ENCODE peak calls at places on chromosomes 1 and 21, in eight cellular contexts. T is WERI-Rb-1, R is MM.1S, P is pancreas, H is ovary, G is ascending aorta, A is heart right ventricle, M is spleen. N is an unnamed sample. For H3K36me3, the result is how much of the 10 kb centered on the place peaks cover.

GRCh38 chr1:223815865-223816264 is 29.9 kb downstream of the TP53BP2 start:
- DNase-seq in T (no peak), R (no peak), P (no peak), H (no peak), G (no peak), A (no peak), M (no peak), N (no peak)

GRCh38 chr1:174692313-174692712 is 244.5 kb downstream of the GPR52 start:
- DNase-seq in T (no peak), R (no peak), P (no peak), H (no peak), G (no peak), A (no peak), M (no peak), N (no peak)

GRCh38 chr1:186978596-186979556 is 150.1 kb downstream of the PLA2G4A start:
- DNase-seq in T (no peak), R (no peak), P (no peak), H (no peak), G (no peak), A (no peak), M (no peak), N (no peak)

GRCh38 chr1:192913683-192914082 is 104.8 kb downstream of the RGS2 start:
- DNase-seq in T (no peak), R (no peak), P (no peak), H (peak), G (no peak), A (no peak), M (no peak), N (no peak)

GRCh38 chr21:24995206-24995605 is 612.1 kb downstream of the MRPL39 start:
- DNase-seq in T (no peak), R (no peak), P (no peak), H (no peak), G (no peak), A (no peak), M (no peak), N (no peak)

GRCh38 chr1:154970631-154971340 is at the start of gene SHC1:
- DNase-seq in T (peak), R (peak), P (peak), H (peak), G (peak), A (peak), M (peak), N (peak)

GRCh38 chr1:115090547-115090946 is 1.2 kb upstream of the TSPAN2 start:
- DNase-seq in T (no peak), R (no peak), P (no peak), H (no peak), G (no peak), A (peak), M (no peak), N (peak)

GRCh38 chr1:59043796-59044195 is 253.1 kb upstream of the FGGY start:
- DNase-seq in T (no peak), R (no peak), P (no peak), H (peak), G (no peak), A (peak), M (no peak), N (no peak)

GRCh38 chr1:194731025-194731424 is 1544.6 kb upstream of the B3GALT2 start:
- DNase-seq in T (no peak), R (no peak), P (no peak), H (no peak), G (no peak), A (no peak), M (no peak), N (no peak)

GRCh38 chr1:239840327-239840726 is 251.4 kb upstream of the FMN2 start:
- DNase-seq in T (no peak), R (no peak), P (no peak), H (no peak), G (no peak), A (no peak), M (no peak), N (no peak)
- TF ChIP-seq CTCF in T (no peak), R (no peak), P (no peak), H (no peak), G (no peak), A (no peak), M (no peak), N (no peak)

GRCh38 chr21:21631961-21632360 is 633.8 kb downstream of the NCAM2 start:
- DNase-seq in T (no peak), R (no peak), P (no peak), H (no peak), G (no peak), A (peak), M (no peak), N (no peak)
- H3K27ac ChIP-seq in T (no peak), R (no peak), P (no peak), H (no peak), G (no peak), A (no peak), M (no peak), N (no peak)

DNA sequence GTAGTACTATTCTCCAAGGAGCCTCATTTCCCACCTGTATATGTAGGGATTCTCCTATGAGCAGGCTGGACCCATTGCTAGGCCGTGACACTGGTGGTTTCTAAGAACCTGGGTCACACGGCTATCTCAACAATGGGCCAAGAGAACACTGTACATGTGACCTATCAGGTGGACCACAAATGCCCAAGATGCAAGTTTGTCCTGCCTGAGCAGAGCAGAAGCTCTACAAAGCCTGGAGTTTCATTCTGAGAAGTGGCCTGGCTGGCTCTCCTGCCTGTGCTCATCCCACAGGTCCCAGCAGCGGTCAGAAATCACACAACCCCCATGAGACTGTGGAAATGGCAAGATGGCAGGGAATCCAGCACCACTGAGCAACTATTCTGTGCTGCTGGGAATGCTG is 17.2 kb downstream of the THEMIS2 start:
- DNase-seq in T (no peak), R (no peak), P (no peak), H (no peak), G (no peak), A (no peak), M (no peak), N (no peak)
- H3K36me3 ChIP-seq in T (half or more), R (under half), P (under half), H (under half), G (under half), A (under half), M (under half), N (under half)

DNA sequence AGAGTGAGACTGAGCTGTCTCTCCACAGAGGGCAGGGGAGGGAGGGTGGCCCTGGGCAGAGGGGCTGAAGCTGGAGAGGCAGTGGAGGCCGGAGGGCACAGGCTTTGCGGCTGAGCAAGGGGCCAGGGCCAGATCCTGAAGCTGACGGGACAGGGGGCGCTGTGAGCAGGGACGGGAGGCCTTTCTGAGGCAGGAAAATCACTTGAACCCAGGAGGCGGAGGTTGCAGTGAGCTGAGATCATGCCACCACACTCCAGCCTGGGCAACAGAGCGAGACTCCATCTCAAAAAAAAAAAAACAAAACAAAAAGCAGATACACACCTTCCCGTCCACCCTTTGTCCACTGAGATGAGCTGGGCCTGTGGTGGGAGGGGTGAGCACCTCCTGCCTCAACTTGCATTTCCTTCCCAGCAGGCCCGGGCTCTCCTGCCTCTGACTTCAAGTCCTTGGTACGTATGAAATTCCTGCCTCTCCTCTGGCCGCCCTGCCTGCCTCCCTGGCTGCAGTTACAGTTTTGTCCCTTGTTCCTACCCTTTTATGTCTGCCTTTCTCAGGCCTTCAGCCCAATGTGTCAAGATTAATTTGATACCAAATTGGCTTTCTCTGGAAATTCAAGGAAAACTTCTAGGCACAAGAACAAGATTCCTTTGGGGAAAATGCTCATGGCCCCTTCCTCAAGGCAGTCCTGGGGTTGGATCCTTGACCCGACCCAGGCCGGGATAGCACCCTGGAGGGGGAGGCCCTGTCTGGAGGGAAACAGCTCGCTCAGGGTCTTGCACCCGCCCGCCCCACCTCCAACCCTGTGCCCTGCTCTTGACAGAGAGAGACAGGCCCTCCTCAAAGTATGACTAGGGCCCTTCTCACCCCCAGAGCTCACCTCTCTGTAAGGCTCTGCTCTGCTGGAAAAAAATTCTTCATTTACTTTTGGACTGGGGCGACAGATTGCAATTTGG is 11.2 kb upstream of the ADAMTSL4 start:
- DNase-seq in T (no peak), R (no peak), P (no peak), H (no peak), G (no peak), A (no peak), M (peak), N (no peak)
- TF ChIP-seq CTCF in T (peak), R (no peak), P (no peak), H (no peak), G (no peak), A (no peak), M (no peak), N (no peak)

GRCh38 chr1:6348511-6349191 is 44.9 kb downstream of the ACOT7 start:
- DNase-seq in T (peak), R (no peak), P (no peak), H (no peak), G (no peak), A (peak), M (peak), N (no peak)
- H3K27ac ChIP-seq in T (no peak), R (no peak), P (no peak), H (no peak), G (no peak), A (peak), M (peak), N (no peak)

GRCh38 chr1:22915816-22916468 is 56.7 kb downstream of the LACTBL1 start:
- DNase-seq in T (peak), R (no peak), P (no peak), H (no peak), G (no peak), A (no peak), M (peak), N (no peak)
- H3K36me3 ChIP-seq in T (under half), R (under half), P (under half), H (under half), G (under half), A (under half), M (under half), N (under half)

DNA sequence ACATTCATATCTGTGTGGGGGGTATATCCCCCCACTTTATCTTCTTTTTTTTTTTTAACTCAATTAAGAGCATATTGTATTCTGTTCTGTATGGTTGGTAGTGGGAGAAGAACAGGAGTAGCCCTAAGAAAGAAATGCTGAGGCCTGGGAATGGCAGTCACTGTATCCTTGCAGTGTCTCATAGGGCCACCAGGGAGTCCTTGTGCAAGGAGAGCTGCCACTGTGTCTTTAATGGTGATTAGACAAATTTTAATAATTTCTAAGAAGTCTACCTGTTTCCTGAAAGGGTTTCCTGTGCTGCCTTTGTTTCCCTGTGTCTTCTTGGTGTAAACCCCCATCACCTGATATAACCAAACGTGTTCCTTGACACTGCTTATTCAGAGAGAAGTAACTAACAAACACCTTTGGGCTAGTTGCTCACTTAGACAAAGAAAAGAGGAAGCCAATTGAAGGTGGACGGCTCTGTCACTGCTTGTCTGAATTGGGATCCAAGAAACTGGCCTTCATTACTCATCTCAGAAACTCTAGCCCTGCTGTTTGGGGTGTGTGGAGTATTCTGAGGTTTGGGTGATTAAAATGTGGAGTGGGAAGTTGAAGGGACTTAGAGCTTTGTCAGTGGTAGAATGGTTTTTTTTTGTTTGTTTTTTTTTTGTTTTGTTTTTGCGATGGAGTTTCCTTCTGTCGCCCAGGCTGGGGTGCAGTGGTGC is 15.2 kb downstream of the GIPC2 start:
- DNase-seq in T (no peak), R (no peak), P (no peak), H (no peak), G (no peak), A (no peak), M (no peak), N (no peak)
- TF ChIP-seq CTCF in T (no peak), R (no peak), P (no peak), H (no peak), G (no peak), A (no peak), M (no peak), N (no peak)

GRCh38 chr1:45172015-45172414 is 34.4 kb downstream of the ZSWIM5 start:
- DNase-seq in T (no peak), R (no peak), P (no peak), H (no peak), G (no peak), A (no peak), M (no peak), N (no peak)

GRCh38 chr1:45171575-45171974 is 34.8 kb downstream of the ZSWIM5 start:
- DNase-seq in T (no peak), R (no peak), P (no peak), H (no peak), G (no peak), A (no peak), M (no peak), N (no peak)

GRCh38 chr1:45172764-45173163 is 33.6 kb downstream of the ZSWIM5 start:
- DNase-seq in T (no peak), R (no peak), P (no peak), H (no peak), G (no peak), A (no peak), M (no peak), N (no peak)

DNA sequence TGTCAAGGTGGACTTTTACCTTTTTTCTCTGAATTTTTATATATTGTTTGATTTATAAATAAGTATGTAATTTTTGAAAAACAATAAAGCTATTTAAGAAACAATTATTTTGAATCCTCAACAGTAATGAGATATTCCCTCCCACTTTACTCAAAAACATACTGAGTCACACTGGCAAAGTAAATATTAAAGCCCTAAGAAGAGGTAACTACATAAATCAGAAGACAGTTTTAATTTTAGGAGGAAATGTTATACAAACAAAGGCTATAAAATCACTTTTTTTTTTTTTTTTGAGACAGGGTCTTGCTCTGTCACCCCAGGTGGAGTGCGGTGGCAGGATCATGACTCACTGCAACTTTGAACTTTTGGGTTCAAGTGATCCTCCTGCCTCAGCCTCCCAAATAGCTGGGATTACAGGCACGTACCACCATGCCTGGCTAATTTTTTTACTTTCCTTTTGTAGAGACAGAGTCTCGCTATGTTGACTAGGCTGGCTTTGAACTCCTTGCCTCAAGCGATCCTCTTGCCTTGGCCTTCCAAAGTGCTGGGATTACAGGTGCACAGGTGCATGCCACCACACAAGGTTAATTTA is 36.2 kb downstream of the ZSWIM5 start:
- DNase-seq in T (no peak), R (no peak), P (no peak), H (no peak), G (no peak), A (no peak), M (no peak), N (no peak)
- H3K27ac ChIP-seq in T (no peak), R (no peak), P (no peak), H (no peak), G (no peak), A (no peak), M (no peak), N (no peak)

DNA sequence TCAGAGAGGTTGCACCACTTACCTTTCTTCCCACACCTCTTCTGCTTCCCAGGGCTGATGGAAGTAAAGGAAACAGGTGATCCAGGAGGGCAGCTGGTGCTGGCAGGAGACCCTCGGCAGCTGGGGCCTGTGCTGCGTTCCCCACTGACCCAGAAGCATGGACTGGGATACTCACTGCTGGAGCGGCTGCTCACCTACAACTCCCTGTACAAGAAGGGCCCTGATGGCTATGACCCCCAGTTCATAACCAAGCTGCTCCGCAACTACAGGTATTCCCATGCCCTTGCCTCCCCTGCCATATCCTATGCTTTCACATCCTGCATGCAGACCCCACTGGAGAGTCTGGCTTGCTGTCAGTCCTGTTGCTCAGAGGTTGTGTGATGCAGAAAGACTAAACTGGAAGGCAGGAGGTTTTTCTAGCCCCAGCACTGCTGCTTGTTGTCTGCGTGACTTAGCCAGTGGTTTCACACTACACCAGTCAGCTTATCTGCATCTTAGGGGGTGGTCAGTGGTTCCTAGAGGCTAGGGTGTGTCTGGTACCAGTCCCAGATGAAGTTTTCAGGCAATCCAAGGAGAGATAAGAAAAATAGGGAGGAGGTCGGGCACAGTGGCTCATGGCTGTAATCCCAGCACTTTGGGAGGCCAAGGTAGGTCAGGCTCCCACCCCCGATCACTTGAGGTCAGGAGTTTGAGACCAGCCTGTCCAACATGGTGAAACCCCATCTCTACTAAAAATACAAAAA is 10.2 kb downstream of the RHOC start:
- DNase-seq in T (no peak), R (no peak), P (no peak), H (no peak), G (no peak), A (no peak), M (peak), N (no peak)
- H3K36me3 ChIP-seq in T (half or more), R (under half), P (under half), H (under half), G (half or more), A (under half), M (under half), N (under half)